ENCODE peak calls at places on chromosomes 13 and 19, in four cellular contexts. Z is AG10803, B is fibroblast of lung, H is cardiac fibroblast. O is an unnamed sample.

GRCh38 chr19:7099597-7099921 is 30.1 kb downstream of the ZNF557 start:
- DNase-seq in Z (no peak), B (no peak), H (no peak), O (no peak)

GRCh38 chr13:51221674-51222509 is at the start of gene FAM124A:
- DNase-seq in Z (peak), B (peak), H (peak), O (peak)

GRCh38 chr13:50731400-50731799 is 112.1 kb downstream of the DLEU7 start:
- DNase-seq in Z (peak), B (peak), H (peak), O (peak)

GRCh38 chr13:112894673-112895481 is 74.1 kb upstream of the MCF2L start:
- DNase-seq in Z (no peak), B (no peak), H (no peak), O (no peak)

GRCh38 chr13:27170521-27171243 is 929 bp downstream of the USP12 start:
- DNase-seq in Z (no peak), B (no peak), H (peak), O (peak)

GRCh38 chr13:21657538-21657937 is 13.3 kb upstream of the FGF9 start:
- DNase-seq in Z (peak), B (peak), H (no peak), O (peak)

GRCh38 chr13:65784088-65784816 is 1445.9 kb downstream of the PCDH9 start:
- DNase-seq in Z (no peak), B (no peak), H (no peak), O (no peak)

GRCh38 chr19:58181902-58182576 is 822 bp upstream of the ZNF274 start:
- DNase-seq in Z (peak), B (peak), H (peak), O (peak)

GRCh38 chr13:110869805-110870706 is 44.8 kb downstream of the ANKRD10 start:
- DNase-seq in Z (peak), B (peak), H (peak), O (peak)

GRCh38 chr19:40147693-40148347 is 43.4 kb upstream of the MAP3K10 start:
- DNase-seq in Z (peak), B (peak), H (peak), O (peak)

GRCh38 chr13:45194081-45194939 is 6.5 kb downstream of the KCTD4 start:
- DNase-seq in Z (peak), B (peak), H (peak), O (peak)

GRCh38 chr13:40664100-40665060 is 2.1 kb downstream of the FOXO1 start:
- DNase-seq in Z (peak), B (peak), H (peak), O (peak)

GRCh38 chr13:97278395-97279078 is 56.4 kb downstream of the MBNL2 start:
- DNase-seq in Z (peak), B (peak), H (peak), O (peak)

GRCh38 chr13:43905435-43906031 is 25.8 kb downstream of the LACC1 start:
- DNase-seq in Z (peak), B (peak), H (peak), O (peak)

GRCh38 chr13:29174093-29174492 is 354.0 kb downstream of the MTUS2 start:
- DNase-seq in Z (no peak), B (no peak), H (no peak), O (no peak)

GRCh38 chr19:14545716-14546082 is 16.3 kb downstream of the TECR start:
- DNase-seq in Z (no peak), B (no peak), H (no peak), O (no peak)

GRCh38 chr19:4300589-4300988 is 1.6 kb downstream of the TMIGD2 start:
- DNase-seq in Z (no peak), B (no peak), H (no peak), O (no peak)

GRCh38 chr13:22893149-22893548 is 287.6 kb upstream of the SGCG start:
- DNase-seq in Z (no peak), B (no peak), H (no peak), O (no peak)

GRCh38 chr19:51702754-51703654 is 9.9 kb downstream of the SPACA6 start:
- DNase-seq in Z (no peak), B (no peak), H (no peak), O (no peak)

GRCh38 chr19:46368116-46368515 is 21.2 kb downstream of the PPP5C start:
- DNase-seq in Z (no peak), B (no peak), H (no peak), O (no peak)

GRCh38 chr19:54262066-54262465 is 5.0 kb upstream of the LILRB5 start:
- DNase-seq in Z (no peak), B (no peak), H (no peak), O (no peak)

GRCh38 chr19:44694184-44694579 is 4.8 kb upstream of the CEACAM16 start:
- DNase-seq in Z (no peak), B (no peak), H (no peak), O (no peak)

GRCh38 chr13:40680659-40681323 is 14.3 kb upstream of the FOXO1 start:
- DNase-seq in Z (no peak), B (no peak), H (no peak), O (no peak)

GRCh38 chr13:51002736-51003135 is 93.1 kb downstream of the RNASEH2B start:
- DNase-seq in Z (no peak), B (no peak), H (no peak), O (no peak)

GRCh38 chr13:39279077-39279476 is 240.8 kb downstream of the NHLRC3 start:
- DNase-seq in Z (no peak), B (no peak), H (no peak), O (no peak)
- H3K4me3 ChIP-seq in Z (no peak), B (no peak), H (no peak), O (no peak)

GRCh38 chr13:99577934-99578917 is 77.0 kb downstream of the TM9SF2 start:
- DNase-seq in Z (peak), B (peak), H (peak), O (peak)
- TF ChIP-seq CTCF in Z (peak), B (peak), H (peak), O (no peak)

GRCh38 chr19:32675720-32676185 is at the start of gene RGS9BP:
- DNase-seq in Z (peak), B (peak), H (peak), O (peak)

GRCh38 chr19:32677657-32678056 is 2.0 kb downstream of the RGS9BP start:
- DNase-seq in Z (no peak), B (no peak), H (peak), O (no peak)

GRCh38 chr19:32676186-32676894 is 692 bp downstream of the RGS9BP start:
- DNase-seq in Z (no peak), B (no peak), H (no peak), O (peak)

GRCh38 chr19:32674959-32675719 is at the start of gene ANKRD27:
- DNase-seq in Z (peak), B (peak), H (peak), O (peak)

GRCh38 chr19:32676895-32677359 is 1.3 kb downstream of the RGS9BP start:
- DNase-seq in Z (no peak), B (no peak), H (no peak), O (no peak)
- H3K4me3 ChIP-seq in Z (no peak), B (no peak), H (no peak), O (no peak)

GRCh38 chr19:49664171-49665070 is 1.2 kb downstream of the IRF3 start:
- DNase-seq in Z (peak), B (peak), H (peak), O (peak)
- TF ChIP-seq CTCF in Z (peak), B (no peak), H (no peak), O (no peak)